ENCODE peak calls at places on chromosomes 12 and 14, in seven cellular contexts. One of them, this sample, is unnamed.

GRCh38 chr14:23538785-23539184 is 12.8 kb downstream of the ZFHX2 start:
- DNase-seq in stimulated activated CD4-positive, alpha-beta T cell treated with anti-CD3 and anti-CD28 coated beads, Interleukin-15, amount 100 ng/mL, for 1 hour: no peak
- DNase-seq in stromal cell of bone marrow: no peak
- DNase-seq in T-cell: no peak
- DNase-seq in ovary: no peak
- DNase-seq in activated B cell treated with CpG ODN at 0.5 μM for 24 hours: no peak
- DNase-seq in iPS DF 19.7: no peak
- DNase-seq in this sample: no peak

GRCh38 chr12:74393265-74393664 is 144.4 kb upstream of the ATXN7L3B start:
- DNase-seq in ovary: no peak
- DNase-seq in T-cell: no peak
- DNase-seq in iPS DF 19.7: no peak
- DNase-seq in stromal cell of bone marrow: no peak
- DNase-seq in activated B cell treated with CpG ODN at 0.5 μM for 24 hours: no peak
- DNase-seq in stimulated activated CD4-positive, alpha-beta T cell treated with anti-CD3 and anti-CD28 coated beads, Interleukin-15, amount 100 ng/mL, for 1 hour: no peak
- DNase-seq in this sample: no peak

GRCh38 chr14:93496856-93497255 is 66.1 kb downstream of the UNC79 start:
- DNase-seq in iPS DF 19.7: no peak
- DNase-seq in stromal cell of bone marrow: no peak
- DNase-seq in stimulated activated CD4-positive, alpha-beta T cell treated with anti-CD3 and anti-CD28 coated beads, Interleukin-15, amount 100 ng/mL, for 1 hour: no peak
- DNase-seq in T-cell: no peak
- DNase-seq in activated B cell treated with CpG ODN at 0.5 μM for 24 hours: no peak
- DNase-seq in ovary: no peak
- DNase-seq in this sample: no peak

GRCh38 chr14:52266179-52266578 is 1.3 kb upstream of the PTGDR start:
- DNase-seq in T-cell: no peak
- DNase-seq in stromal cell of bone marrow: peak
- DNase-seq in activated B cell treated with CpG ODN at 0.5 μM for 24 hours: no peak
- DNase-seq in stimulated activated CD4-positive, alpha-beta T cell treated with anti-CD3 and anti-CD28 coated beads, Interleukin-15, amount 100 ng/mL, for 1 hour: no peak
- DNase-seq in iPS DF 19.7: no peak
- DNase-seq in ovary: no peak
- DNase-seq in this sample: no peak

GRCh38 chr12:108568653-108569154 is 6.3 kb downstream of the ISCU start:
- DNase-seq in iPS DF 19.7: no peak
- DNase-seq in T-cell: peak
- DNase-seq in activated B cell treated with CpG ODN at 0.5 μM for 24 hours: no peak
- DNase-seq in ovary: no peak
- DNase-seq in stromal cell of bone marrow: no peak
- DNase-seq in stimulated activated CD4-positive, alpha-beta T cell treated with anti-CD3 and anti-CD28 coated beads, Interleukin-15, amount 100 ng/mL, for 1 hour: peak
- DNase-seq in this sample: no peak

GRCh38 chr14:86505808-86506207 is 975.9 kb downstream of the FLRT2 start:
- DNase-seq in stromal cell of bone marrow: no peak
- DNase-seq in T-cell: no peak
- DNase-seq in iPS DF 19.7: no peak
- DNase-seq in activated B cell treated with CpG ODN at 0.5 μM for 24 hours: no peak
- DNase-seq in ovary: no peak
- DNase-seq in stimulated activated CD4-positive, alpha-beta T cell treated with anti-CD3 and anti-CD28 coated beads, Interleukin-15, amount 100 ng/mL, for 1 hour: no peak
- DNase-seq in this sample: no peak

GRCh38 chr14:77062261-77062660 is 33.8 kb upstream of the IRF2BPL start:
- DNase-seq in stimulated activated CD4-positive, alpha-beta T cell treated with anti-CD3 and anti-CD28 coated beads, Interleukin-15, amount 100 ng/mL, for 1 hour: no peak
- DNase-seq in stromal cell of bone marrow: no peak
- DNase-seq in activated B cell treated with CpG ODN at 0.5 μM for 24 hours: no peak
- DNase-seq in T-cell: no peak
- DNase-seq in ovary: no peak
- DNase-seq in iPS DF 19.7: no peak
- DNase-seq in this sample: no peak

GRCh38 chr14:101007765-101008164 is 104.2 kb upstream of the RTL1 start:
- DNase-seq in stromal cell of bone marrow: no peak
- DNase-seq in activated B cell treated with CpG ODN at 0.5 μM for 24 hours: no peak
- DNase-seq in iPS DF 19.7: no peak
- DNase-seq in ovary: no peak
- DNase-seq in T-cell: no peak
- DNase-seq in stimulated activated CD4-positive, alpha-beta T cell treated with anti-CD3 and anti-CD28 coated beads, Interleukin-15, amount 100 ng/mL, for 1 hour: no peak
- DNase-seq in this sample: no peak

GRCh38 chr14:104845033-104845666 is 19.9 kb upstream of the CEP170B start:
- DNase-seq in stromal cell of bone marrow: no peak
- DNase-seq in iPS DF 19.7: no peak
- DNase-seq in activated B cell treated with CpG ODN at 0.5 μM for 24 hours: no peak
- DNase-seq in T-cell: no peak
- DNase-seq in stimulated activated CD4-positive, alpha-beta T cell treated with anti-CD3 and anti-CD28 coated beads, Interleukin-15, amount 100 ng/mL, for 1 hour: no peak
- DNase-seq in ovary: no peak
- DNase-seq in this sample: no peak

GRCh38 chr14:77599894-77600293 is 16.5 kb downstream of the SPTLC2 start:
- DNase-seq in T-cell: no peak
- DNase-seq in iPS DF 19.7: no peak
- DNase-seq in activated B cell treated with CpG ODN at 0.5 μM for 24 hours: no peak
- DNase-seq in stimulated activated CD4-positive, alpha-beta T cell treated with anti-CD3 and anti-CD28 coated beads, Interleukin-15, amount 100 ng/mL, for 1 hour: no peak
- DNase-seq in ovary: no peak
- DNase-seq in stromal cell of bone marrow: no peak
- DNase-seq in this sample: no peak

GRCh38 chr12:22333751-22334695 is 484 bp downstream of the ST8SIA1 start:
- DNase-seq in stimulated activated CD4-positive, alpha-beta T cell treated with anti-CD3 and anti-CD28 coated beads, Interleukin-15, amount 100 ng/mL, for 1 hour: no peak
- DNase-seq in activated B cell treated with CpG ODN at 0.5 μM for 24 hours: no peak
- DNase-seq in stromal cell of bone marrow: no peak
- DNase-seq in ovary: no peak
- DNase-seq in T-cell: no peak
- DNase-seq in iPS DF 19.7: no peak
- DNase-seq in this sample: no peak

GRCh38 chr12:116238149-116238548 is 39.3 kb downstream of the MED13L start:
- DNase-seq in stromal cell of bone marrow: no peak
- DNase-seq in T-cell: no peak
- DNase-seq in activated B cell treated with CpG ODN at 0.5 μM for 24 hours: no peak
- DNase-seq in ovary: no peak
- DNase-seq in iPS DF 19.7: no peak
- DNase-seq in stimulated activated CD4-positive, alpha-beta T cell treated with anti-CD3 and anti-CD28 coated beads, Interleukin-15, amount 100 ng/mL, for 1 hour: no peak
- DNase-seq in this sample: no peak

GRCh38 chr14:72128629-72129028 is 196.4 kb downstream of the RGS6 start:
- DNase-seq in stromal cell of bone marrow: no peak
- DNase-seq in T-cell: no peak
- DNase-seq in activated B cell treated with CpG ODN at 0.5 μM for 24 hours: no peak
- DNase-seq in ovary: no peak
- DNase-seq in iPS DF 19.7: no peak
- DNase-seq in stimulated activated CD4-positive, alpha-beta T cell treated with anti-CD3 and anti-CD28 coated beads, Interleukin-15, amount 100 ng/mL, for 1 hour: no peak
- DNase-seq in this sample: no peak

GRCh38 chr14:74975059-74975810 is 19.8 kb upstream of the PGF start:
- DNase-seq in activated B cell treated with CpG ODN at 0.5 μM for 24 hours: no peak
- DNase-seq in iPS DF 19.7: no peak
- DNase-seq in stromal cell of bone marrow: no peak
- DNase-seq in ovary: peak
- DNase-seq in stimulated activated CD4-positive, alpha-beta T cell treated with anti-CD3 and anti-CD28 coated beads, Interleukin-15, amount 100 ng/mL, for 1 hour: no peak
- DNase-seq in T-cell: no peak
- DNase-seq in this sample: no peak

GRCh38 chr12:125089626-125090025 is 24.4 kb downstream of the AACS start:
- DNase-seq in T-cell: no peak
- DNase-seq in stimulated activated CD4-positive, alpha-beta T cell treated with anti-CD3 and anti-CD28 coated beads, Interleukin-15, amount 100 ng/mL, for 1 hour: no peak
- DNase-seq in activated B cell treated with CpG ODN at 0.5 μM for 24 hours: no peak
- DNase-seq in stromal cell of bone marrow: no peak
- DNase-seq in iPS DF 19.7: no peak
- DNase-seq in ovary: no peak
- DNase-seq in this sample: no peak

This sample was measured in GOT3.